ENCODE peak calls at places on chromosomes 3 and 15, in nine cellular contexts. R is iPS-NIHi11, O is tibial nerve, T is pancreas, U is right lobe of liver, W is frontal cortex, F is heart left ventricle, V is Kasumi-1, A is SIG-M5. M is an unnamed sample.
A peak's percentile ranks its signal among the peaks of the same experiment; 100 is the strongest.

GRCh38 chr15:57198654-57199241 is 177.6 kb upstream of the CGNL1 start:
- DNase-seq in R (peak; percentile 59), O (no peak), T (no peak), U (no peak), W (no peak), F (no peak), V (no peak), A (no peak), M (no peak)

GRCh38 chr3:170815340-170815739 is 54.7 kb downstream of the RPL22L1 start:
- DNase-seq in R (peak; percentile 42), O (no peak), T (peak; percentile 67), U (peak; percentile 56), W (no peak), F (no peak), V (no peak), A (no peak), M (peak; percentile 70)

GRCh38 chr15:101128191-101128590 is 123.7 kb downstream of the CHSY1 start:
- DNase-seq in R (no peak), O (no peak), T (no peak), U (no peak), W (no peak), F (no peak), V (no peak), A (no peak), M (no peak)

GRCh38 chr3:58613236-58614132 is 36.3 kb upstream of the FAM107A start:
- DNase-seq in R (no peak), O (no peak), T (no peak), U (peak; percentile 82), W (no peak), F (no peak), V (no peak), A (no peak), M (no peak)

GRCh38 chr3:183108002-183108449 is 8.7 kb upstream of the MCCC1 start:
- DNase-seq in R (no peak), O (no peak), T (no peak), U (no peak), W (no peak), F (no peak), V (peak; percentile 31), A (peak; percentile 33), M (no peak)

GRCh38 chr3:94616833-94617232 is 554.0 kb downstream of the NSUN3 start:
- DNase-seq in R (no peak), O (no peak), T (no peak), U (no peak), W (no peak), F (no peak), V (no peak), A (no peak), M (no peak)

GRCh38 chr3:5017953-5018531 is 38.8 kb downstream of the BHLHE40 start:
- DNase-seq in R (no peak), O (peak; percentile 67), T (no peak), U (no peak), W (no peak), F (peak; percentile 84), V (no peak), A (no peak), M (no peak)

GRCh38 chr15:51732661-51733060 is 4.8 kb downstream of the LYSMD2 start:
- DNase-seq in R (no peak), O (no peak), T (no peak), U (no peak), W (no peak), F (no peak), V (no peak), A (no peak), M (no peak)

GRCh38 chr15:52056496-52056895 is 37.5 kb downstream of the MAPK6 start:
- DNase-seq in R (no peak), O (no peak), T (no peak), U (no peak), W (no peak), F (no peak), V (no peak), A (no peak), M (no peak)

GRCh38 chr3:63855333-63855940 is 8.2 kb downstream of the THOC7 start:
- DNase-seq in R (peak; percentile 27), O (no peak), T (no peak), U (no peak), W (no peak), F (no peak), V (no peak), A (no peak), M (no peak)

GRCh38 chr3:72177075-72178050 is 392.4 kb upstream of the PROK2 start:
- DNase-seq in R (no peak), O (no peak), T (peak; percentile 35), U (no peak), W (no peak), F (peak; percentile 70), V (peak; percentile 56), A (no peak), M (peak; percentile 77)